ENCODE peak calls at places on chromosomes 12 and 14, in seven cellular contexts. X is esophagus squamous epithelium, Q is sigmoid colon, B is left ventricle myocardium inferior, Z is suprapubic skin, L is SJCRH30, K is tibial nerve. N is an unnamed sample. For H3K36me3, the result is how much of the 10 kb centered on the place peaks cover.

GRCh38 chr12:109994262-109995175 is 1.6 kb downstream of the GIT2 start:
- DNase-seq in L (no peak), Z (no peak), B (no peak), X (no peak), Q (no peak), K (no peak), N (no peak)

GRCh38 chr12:107317751-107318553 is 224.6 kb upstream of the CRY1 start:
- DNase-seq in L (peak), Q (no peak), K (peak), Z (peak), X (peak), B (peak), N (peak)

GRCh38 chr12:53985900-53986685 is 1.1 kb downstream of the HOXC10 start:
- DNase-seq in X (no peak), Z (no peak), K (no peak), Q (no peak), B (no peak), L (no peak), N (peak)

GRCh38 chr12:11752403-11753150 is 103.1 kb downstream of the ETV6 start:
- DNase-seq in X (no peak), K (no peak), Q (no peak), Z (no peak), L (no peak), B (no peak), N (no peak)

GRCh38 chr12:19205120-19205519 is 75.6 kb downstream of the PLEKHA5 start:
- DNase-seq in X (no peak), Z (no peak), L (no peak), B (no peak), K (no peak), Q (no peak), N (no peak)

GRCh38 chr12:60176891-60177290 is 581.1 kb downstream of the SLC16A7 start:
- DNase-seq in L (no peak), B (no peak), Q (no peak), K (no peak), Z (no peak), X (no peak), N (no peak)

GRCh38 chr12:96236221-96236822 is 42.1 kb downstream of the ELK3 start:
- DNase-seq in L (no peak), X (no peak), K (peak), Z (peak), B (peak), Q (peak), N (no peak)

GRCh38 chr14:32073537-32074189 is 3.4 kb upstream of the ARHGAP5 start:
- DNase-seq in B (no peak), L (peak), X (no peak), Q (peak), K (peak), Z (no peak), N (no peak)

GRCh38 chr12:26298785-26299621 is 103.6 kb downstream of the SSPN start:
- DNase-seq in K (no peak), X (no peak), L (no peak), B (no peak), Q (peak), Z (no peak), N (no peak)

GRCh38 chr14:91373591-91374245 is 43.9 kb downstream of the CCDC88C start:
- DNase-seq in Q (no peak), L (peak), B (no peak), Z (no peak), X (no peak), K (no peak), N (no peak)

GRCh38 chr12:104316936-104317335 is 13.4 kb downstream of the EID3 start:
- DNase-seq in Q (no peak), B (no peak), K (no peak), L (no peak), Z (no peak), X (no peak), N (no peak)
- H3K36me3 ChIP-seq in Q (half or more), B (half or more), K (under half), L (half or more), Z (half or more), X (under half), N (under half)

DNA sequence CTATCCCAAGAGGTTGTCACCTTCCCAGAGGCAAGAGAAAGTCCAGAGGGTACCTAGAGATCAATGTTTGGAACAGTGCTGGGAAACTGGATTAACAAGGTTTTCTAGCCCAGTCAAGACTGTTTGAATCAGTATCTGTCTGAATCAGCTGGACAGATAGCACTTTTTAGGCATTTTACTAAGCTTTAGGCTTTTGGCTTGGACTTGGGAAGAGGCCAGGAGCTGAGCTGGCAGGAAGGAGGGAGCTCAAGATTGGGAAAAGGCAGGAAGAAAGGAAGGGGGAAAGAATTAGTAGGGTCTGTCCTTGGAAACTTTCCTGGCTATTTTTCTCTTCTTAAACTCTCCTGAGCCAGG is 8.3 kb downstream of the IKZF4 start:
- DNase-seq in B (no peak), X (no peak), L (no peak), Q (no peak), Z (no peak), K (no peak), N (no peak)
- H3K36me3 ChIP-seq in B (under half), X (under half), L (under half), Q (half or more), Z (under half), K (under half), N (under half)

DNA sequence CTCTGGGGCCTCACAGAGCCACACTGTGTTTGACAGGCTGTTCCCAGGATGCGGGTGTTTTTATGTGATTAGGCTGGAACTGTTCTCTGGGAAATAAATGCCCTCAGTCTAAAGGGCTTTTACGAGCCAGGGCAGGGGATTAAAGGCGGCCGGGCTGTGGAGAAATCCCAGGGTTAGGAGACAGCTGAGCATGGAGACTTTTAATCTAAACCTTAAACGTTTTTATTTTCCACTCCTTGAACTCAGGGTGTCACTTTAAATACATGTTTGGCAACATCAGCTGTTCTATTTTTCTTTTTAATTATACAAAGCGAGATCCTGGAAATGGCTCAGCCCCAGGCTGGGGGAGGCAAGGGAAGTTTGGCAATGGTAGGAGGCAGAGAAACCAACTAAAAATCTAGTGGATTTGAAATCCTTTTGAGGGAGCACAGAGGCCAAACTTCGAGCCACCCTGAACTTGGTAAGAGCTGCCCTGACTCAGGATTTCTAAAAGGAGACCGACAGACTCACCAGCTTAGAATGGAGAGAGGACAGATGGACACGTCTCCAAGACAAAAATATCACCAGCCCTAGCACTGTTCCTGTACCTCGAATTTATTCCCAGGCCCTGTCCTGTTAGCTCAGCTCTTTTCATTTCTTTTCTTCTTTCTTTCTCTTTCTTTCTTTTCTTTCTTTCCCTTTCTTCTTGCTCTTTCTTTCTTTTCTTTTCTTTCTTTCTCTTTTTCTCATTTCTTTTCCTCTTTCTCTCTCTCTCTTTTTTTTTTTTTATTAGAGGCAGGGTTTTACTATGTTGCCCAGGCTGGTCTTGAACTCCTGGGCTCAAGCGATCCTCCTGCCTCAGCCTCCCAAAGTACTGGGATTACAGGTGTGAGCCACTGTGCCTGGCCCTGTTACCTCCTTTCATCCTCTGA is 15.8 kb upstream of the ORAI1 start:
- DNase-seq in Z (no peak), Q (peak), L (peak), K (no peak), B (no peak), X (no peak), N (no peak)
- H3K36me3 ChIP-seq in Z (under half), Q (under half), L (under half), K (under half), B (under half), X (under half), N (under half)

DNA sequence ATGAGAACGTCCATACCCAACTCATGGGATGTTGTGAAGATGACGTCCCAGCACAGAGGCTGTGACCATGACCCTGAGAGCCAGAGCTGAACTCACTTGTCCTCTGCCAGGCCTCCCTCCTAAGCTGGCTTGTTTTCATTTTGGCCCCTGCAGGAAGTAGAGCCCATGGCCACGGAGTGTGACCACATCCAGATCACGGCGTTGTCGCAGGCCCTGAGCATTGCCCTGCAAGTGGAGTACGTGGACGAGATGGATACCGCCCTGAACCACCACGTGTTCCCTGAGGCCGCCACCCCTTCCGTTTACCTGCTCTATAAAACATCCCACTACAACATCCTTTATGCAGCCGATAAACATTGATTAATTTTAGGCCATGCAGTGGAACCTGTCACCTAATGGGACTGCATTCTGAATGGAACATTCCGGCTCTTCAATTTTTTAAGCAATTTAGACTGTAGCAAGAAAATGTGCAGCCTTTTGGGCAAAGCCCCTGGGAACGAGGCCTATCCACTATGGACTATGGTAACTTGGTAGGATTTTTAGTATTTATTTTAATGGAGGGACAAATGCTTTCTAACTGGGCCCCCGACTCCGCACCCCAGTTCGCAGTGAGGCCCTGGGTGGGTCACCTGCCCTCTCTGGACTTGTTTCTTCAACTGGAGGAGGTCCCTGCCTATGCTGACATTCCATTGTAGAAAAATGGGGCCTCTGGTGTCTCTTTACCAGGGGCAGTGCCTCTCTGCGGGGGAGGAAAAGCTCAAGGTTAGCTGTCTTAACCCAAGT is 19.6 kb downstream of the OTUB2 start:
- DNase-seq in Z (peak), X (no peak), Q (peak), L (no peak), B (no peak), K (no peak), N (no peak)
- H3K36me3 ChIP-seq in Z (half or more), X (under half), Q (half or more), L (under half), B (half or more), K (under half), N (under half)

DNA sequence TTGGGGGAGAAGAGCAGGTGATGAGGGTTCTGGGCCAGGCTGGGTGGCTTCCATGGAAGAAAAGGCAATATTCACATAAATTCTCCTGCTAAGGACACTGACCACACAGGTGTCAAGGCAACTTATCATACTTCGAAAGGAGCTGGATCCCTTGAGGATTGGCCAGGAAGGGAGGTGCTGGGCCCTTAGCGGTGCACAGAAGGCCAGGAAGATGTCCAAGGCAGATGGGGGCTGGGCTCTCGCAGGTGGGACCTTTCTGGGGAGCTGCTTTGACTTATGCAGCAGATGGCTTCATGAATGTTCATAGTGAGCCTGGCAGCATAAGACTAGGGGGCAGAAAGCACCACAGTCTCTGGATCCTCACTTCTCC is 3.9 kb downstream of the CD63 start:
- DNase-seq in K (no peak), Q (peak), Z (peak), L (no peak), X (no peak), B (no peak), N (no peak)
- H3K36me3 ChIP-seq in K (under half), Q (under half), Z (under half), L (under half), X (under half), B (under half), N (under half)

DNA sequence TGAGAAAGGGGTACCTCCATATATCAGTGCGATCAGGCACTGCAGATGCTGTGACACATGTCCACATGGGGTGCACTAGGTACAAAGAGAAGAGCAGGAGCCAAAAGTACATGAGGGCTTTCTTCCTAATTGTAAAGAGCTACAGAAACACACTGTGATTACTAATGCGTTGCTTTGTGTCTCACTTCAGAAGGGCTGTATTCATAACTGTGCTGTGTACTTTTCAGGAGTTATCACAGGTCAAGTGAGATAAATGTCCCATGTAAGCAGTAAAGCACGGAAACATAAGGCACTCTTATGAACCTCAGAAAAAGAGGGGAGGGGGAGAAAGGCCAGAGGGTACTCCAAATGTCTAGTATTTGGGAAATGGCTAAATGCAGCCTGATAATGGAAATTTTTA is 10.6 kb downstream of the SPRING1 start:
- DNase-seq in X (no peak), L (no peak), Z (no peak), K (no peak), Q (no peak), B (no peak), N (no peak)
- H3K36me3 ChIP-seq in X (under half), L (under half), Z (under half), K (under half), Q (under half), B (under half), N (under half)

DNA sequence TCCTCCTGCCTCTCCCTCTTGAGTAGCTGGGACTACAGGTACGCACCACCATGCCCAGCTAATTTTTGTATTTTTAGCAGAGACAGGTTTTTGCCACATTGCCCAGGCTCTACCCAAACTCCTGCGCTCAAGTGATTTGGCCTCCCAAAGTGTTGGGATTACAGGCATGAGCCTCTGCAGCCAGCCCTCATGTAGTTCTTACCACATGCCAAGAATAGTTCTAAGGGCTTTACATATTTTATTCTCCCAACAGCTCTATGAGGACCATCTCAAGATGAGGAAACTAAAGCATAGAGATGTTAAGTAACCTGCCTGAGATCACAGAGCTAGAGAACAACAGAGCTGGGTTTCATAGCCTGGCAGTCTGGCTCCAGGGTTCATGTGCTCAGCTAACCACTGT is 37.9 kb upstream of the ALDH2 start:
- DNase-seq in L (no peak), Q (no peak), K (no peak), B (no peak), X (no peak), Z (no peak), N (no peak)
- H3K36me3 ChIP-seq in L (under half), Q (half or more), K (under half), B (half or more), X (under half), Z (half or more), N (under half)

GRCh38 chr12:6664902-6665301 is 2.0 kb upstream of the ING4 start:
- DNase-seq in B (no peak), K (no peak), X (no peak), L (no peak), Z (no peak), Q (no peak), N (no peak)

GRCh38 chr12:6662602-6662905 is 365 bp downstream of the ING4 start:
- DNase-seq in B (no peak), K (no peak), Q (no peak), Z (no peak), X (no peak), L (no peak), N (no peak)

GRCh38 chr12:6662906-6663742 is at the start of gene ING4:
- DNase-seq in B (peak), Z (peak), Q (peak), X (peak), K (peak), L (peak), N (peak)

GRCh38 chr12:6667559-6668210 is 4.8 kb upstream of the ING4 start:
- DNase-seq in B (no peak), X (no peak), L (no peak), Q (peak), Z (no peak), K (no peak), N (no peak)

DNA sequence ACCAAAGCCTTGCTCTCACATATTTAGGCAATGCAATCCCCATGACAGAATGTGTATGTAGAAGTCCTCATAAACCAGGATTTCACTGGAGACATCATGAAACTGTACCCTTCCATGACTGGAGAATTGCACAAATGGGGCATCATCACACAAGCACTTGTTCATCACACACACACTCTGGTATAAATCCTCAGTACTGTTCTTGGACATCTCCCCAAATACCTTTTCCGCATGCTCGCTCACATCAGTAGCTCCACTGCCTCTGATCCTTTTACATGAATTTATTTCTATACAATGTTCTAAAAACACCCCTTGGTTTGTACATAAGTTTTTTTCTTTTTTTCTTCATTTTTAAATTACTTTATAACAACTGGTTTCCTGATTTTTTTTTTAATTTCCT is 3.3 kb upstream of the ING4 start:
- DNase-seq in Z (no peak), X (no peak), B (no peak), L (no peak), Q (no peak), K (no peak), N (no peak)
- H3K36me3 ChIP-seq in Z (under half), X (under half), B (half or more), L (under half), Q (under half), K (under half), N (under half)

N was measured in kidney.